ENCODE peak calls at places on chromosomes 13 and 19, in five cellular contexts. One of them, this sample, is unnamed.
A peak's percentile ranks its signal among the peaks of the same experiment; 100 is the strongest.

GRCh38 chr19:940591-941291 is 14.9 kb downstream of the ARID3A start:
- DNase-seq in PC-3: peak; percentile 66
- DNase-seq in DND-41: no peak
- DNase-seq in kidney: peak; percentile 95
- DNase-seq in fibroblast of lung: peak; percentile 91
- DNase-seq in this sample: peak; percentile 77

GRCh38 chr19:44753932-44754742 is 5.6 kb downstream of the BCL3 start:
- DNase-seq in kidney: peak; percentile 99
- DNase-seq in fibroblast of lung: peak; percentile 88
- DNase-seq in PC-3: peak; percentile 74
- DNase-seq in DND-41: peak; percentile 16
- DNase-seq in this sample: peak; percentile 98

GRCh38 chr13:26469602-26470001 is 87.9 kb upstream of the WASF3 start:
- DNase-seq in PC-3: no peak
- DNase-seq in DND-41: no peak
- DNase-seq in fibroblast of lung: no peak
- DNase-seq in kidney: no peak
- DNase-seq in this sample: no peak

GRCh38 chr19:4911786-4912672 is 2.7 kb downstream of the UHRF1 start:
- DNase-seq in kidney: peak; percentile 94
- DNase-seq in PC-3: peak; percentile 99
- DNase-seq in fibroblast of lung: peak; percentile 100
- DNase-seq in DND-41: peak; percentile 65
- DNase-seq in this sample: peak; percentile 70

GRCh38 chr13:74450976-74451375 is 316.8 kb upstream of the KLF12 start:
- DNase-seq in kidney: no peak
- DNase-seq in DND-41: no peak
- DNase-seq in PC-3: no peak
- DNase-seq in fibroblast of lung: peak; percentile 32
- DNase-seq in this sample: no peak

GRCh38 chr19:45342911-45343310 is 2.4 kb downstream of the KLC3 start:
- DNase-seq in PC-3: no peak
- DNase-seq in kidney: no peak
- DNase-seq in fibroblast of lung: no peak
- DNase-seq in DND-41: no peak
- DNase-seq in this sample: no peak

GRCh38 chr13:76289558-76289957 is 596.6 kb downstream of the KCTD12 start:
- DNase-seq in PC-3: no peak
- DNase-seq in fibroblast of lung: peak; percentile 49
- DNase-seq in kidney: no peak
- DNase-seq in DND-41: no peak
- DNase-seq in this sample: no peak

GRCh38 chr13:97975851-97976550 is 22.5 kb downstream of the IPO5 start:
- DNase-seq in fibroblast of lung: peak; percentile 83
- DNase-seq in kidney: peak; percentile 97
- DNase-seq in DND-41: peak; percentile 90
- DNase-seq in PC-3: peak; percentile 89
- DNase-seq in this sample: peak; percentile 90

GRCh38 chr13:113407103-113407530 is 43.2 kb upstream of the GRTP1 start:
- DNase-seq in fibroblast of lung: no peak
- DNase-seq in DND-41: no peak
- DNase-seq in PC-3: no peak
- DNase-seq in kidney: no peak
- DNase-seq in this sample: no peak

GRCh38 chr13:73647417-73647816 is 486.8 kb downstream of the KLF12 start:
- DNase-seq in DND-41: no peak
- DNase-seq in fibroblast of lung: no peak
- DNase-seq in kidney: no peak
- DNase-seq in PC-3: no peak
- DNase-seq in this sample: no peak

GRCh38 chr19:19134687-19135158 is 3.6 kb downstream of the TMEM161A start:
- DNase-seq in fibroblast of lung: no peak
- DNase-seq in PC-3: no peak
- DNase-seq in kidney: no peak
- DNase-seq in DND-41: peak; percentile 30
- DNase-seq in this sample: peak; percentile 34

GRCh38 chr13:34678154-34678553 is 263.9 kb upstream of the NBEA start:
- DNase-seq in DND-41: no peak
- DNase-seq in PC-3: peak; percentile 77
- DNase-seq in fibroblast of lung: peak; percentile 13
- DNase-seq in kidney: no peak
- DNase-seq in this sample: no peak

GRCh38 chr19:8510589-8511115 is 3.3 kb downstream of the ZNF414 start:
- DNase-seq in PC-3: no peak
- DNase-seq in kidney: no peak
- DNase-seq in DND-41: no peak
- DNase-seq in fibroblast of lung: no peak
- DNase-seq in this sample: no peak

GRCh38 chr13:48579167-48579918 is 46.5 kb upstream of the RCBTB2 start:
- DNase-seq in fibroblast of lung: no peak
- DNase-seq in PC-3: no peak
- DNase-seq in DND-41: no peak
- DNase-seq in kidney: no peak
- DNase-seq in this sample: peak; percentile 58

GRCh38 chr19:743168-743687 is 7.7 kb upstream of the MISP start:
- DNase-seq in kidney: peak; percentile 96
- DNase-seq in fibroblast of lung: peak; percentile 19
- DNase-seq in PC-3: no peak
- DNase-seq in DND-41: no peak
- DNase-seq in this sample: peak; percentile 79

GRCh38 chr13:90618133-90618532 is 729.4 kb upstream of the MIR17HG start:
- DNase-seq in DND-41: no peak
- DNase-seq in kidney: no peak
- DNase-seq in PC-3: no peak
- DNase-seq in fibroblast of lung: no peak
- DNase-seq in this sample: no peak

GRCh38 chr13:106038752-106039151 is 496.7 kb downstream of the EFNB2 start:
- DNase-seq in DND-41: no peak
- DNase-seq in PC-3: peak; percentile 63
- DNase-seq in fibroblast of lung: peak; percentile 84
- DNase-seq in kidney: no peak
- DNase-seq in this sample: no peak

GRCh38 chr13:113928701-113929627 is 44.9 kb downstream of the C13orf46 start:
- DNase-seq in PC-3: no peak
- DNase-seq in fibroblast of lung: peak; percentile 90
- DNase-seq in kidney: peak; percentile 78
- DNase-seq in DND-41: no peak
- DNase-seq in this sample: no peak

GRCh38 chr19:35378356-35378755 is 7.5 kb downstream of the GPR42 start:
- DNase-seq in kidney: no peak
- DNase-seq in PC-3: no peak
- DNase-seq in fibroblast of lung: no peak
- DNase-seq in DND-41: no peak
- DNase-seq in this sample: no peak

GRCh38 chr13:99657848-99658265 is 156.6 kb downstream of the TM9SF2 start:
- DNase-seq in DND-41: no peak
- DNase-seq in PC-3: no peak
- DNase-seq in kidney: no peak
- DNase-seq in fibroblast of lung: peak; percentile 51
- DNase-seq in this sample: peak; percentile 18

GRCh38 chr13:98839826-98840769 is 87.6 kb upstream of the SLC15A1 start:
- DNase-seq in kidney: peak; percentile 81
- DNase-seq in PC-3: peak; percentile 68
- DNase-seq in fibroblast of lung: peak; percentile 62
- DNase-seq in DND-41: peak; percentile 49
- DNase-seq in this sample: peak; percentile 49

GRCh38 chr13:75458696-75459422 is 23.1 kb downstream of the TBC1D4 start:
- DNase-seq in PC-3: no peak
- DNase-seq in fibroblast of lung: no peak
- DNase-seq in DND-41: no peak
- DNase-seq in kidney: peak; percentile 85
- DNase-seq in this sample: peak; percentile 64

GRCh38 chr13:97852181-97852874 is 101.1 kb upstream of the IPO5 start:
- DNase-seq in kidney: no peak
- DNase-seq in PC-3: no peak
- DNase-seq in DND-41: no peak
- DNase-seq in fibroblast of lung: no peak
- DNase-seq in this sample: no peak

GRCh38 chr13:90868321-90868920 is 479.1 kb upstream of the MIR17HG start:
- DNase-seq in DND-41: no peak
- DNase-seq in fibroblast of lung: peak; percentile 55
- DNase-seq in PC-3: peak; percentile 49
- DNase-seq in kidney: no peak
- DNase-seq in this sample: peak; percentile 23

GRCh38 chr19:52188822-52189744 is 769 bp upstream of the PPP2R1A start:
- DNase-seq in kidney: peak; percentile 100
- DNase-seq in PC-3: no peak
- DNase-seq in fibroblast of lung: no peak
- DNase-seq in DND-41: no peak
- DNase-seq in this sample: peak; percentile 59

GRCh38 chr13:21234537-21234936 is 58.1 kb downstream of the MRPL57 start:
- DNase-seq in kidney: no peak
- DNase-seq in fibroblast of lung: no peak
- DNase-seq in DND-41: no peak
- DNase-seq in PC-3: peak; percentile 50
- DNase-seq in this sample: no peak

GRCh38 chr13:66102864-66103263 is 1127.3 kb downstream of the PCDH9 start:
- DNase-seq in kidney: no peak
- DNase-seq in DND-41: no peak
- DNase-seq in PC-3: no peak
- DNase-seq in fibroblast of lung: no peak
- DNase-seq in this sample: no peak

GRCh38 chr19:43847246-43847645 is 20.1 kb downstream of the ZNF283 start:
- DNase-seq in PC-3: no peak
- DNase-seq in DND-41: no peak
- DNase-seq in kidney: no peak
- DNase-seq in fibroblast of lung: no peak
- DNase-seq in this sample: no peak

GRCh38 chr13:101085551-101085950 is 330.8 kb downstream of the NALCN start:
- DNase-seq in kidney: no peak
- DNase-seq in DND-41: no peak
- DNase-seq in fibroblast of lung: no peak
- DNase-seq in PC-3: no peak
- DNase-seq in this sample: no peak

DNA sequence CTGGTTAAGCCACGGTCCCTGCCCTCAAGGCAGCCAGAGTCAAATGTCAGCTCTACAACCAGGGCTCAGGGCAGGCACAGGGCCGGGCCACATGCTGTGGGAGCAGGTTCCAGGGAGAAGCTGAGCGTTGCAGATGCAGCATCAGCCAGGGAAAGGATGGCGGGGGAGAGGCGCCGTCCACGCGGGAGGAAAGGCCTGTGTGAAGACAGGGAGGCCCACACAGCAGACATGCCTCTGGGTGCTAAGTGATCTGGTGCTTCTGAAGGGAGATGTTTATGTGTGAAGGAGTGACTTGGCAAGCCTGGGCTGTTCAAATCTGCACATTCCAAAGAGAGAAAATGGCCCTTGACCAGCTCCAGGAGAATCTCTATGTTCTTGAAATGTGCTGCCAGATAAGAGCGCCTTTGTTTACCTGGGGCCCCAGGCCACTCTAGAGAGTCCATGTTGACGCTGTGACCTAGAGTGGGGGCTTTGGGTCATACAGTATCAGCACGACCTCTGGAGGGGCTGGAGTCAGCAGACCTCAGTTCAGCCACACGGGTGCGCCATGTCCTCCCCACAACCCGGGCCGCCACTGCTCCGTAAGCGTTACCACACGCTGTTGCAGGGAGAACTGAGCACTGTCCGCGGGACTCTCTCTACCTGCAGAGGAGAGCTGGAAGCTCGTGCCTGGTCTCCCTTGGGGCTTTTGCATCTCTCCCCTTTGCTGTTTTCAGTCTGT is 15.9 kb upstream of the ATF5 start:
- DNase-seq in fibroblast of lung: no peak
- DNase-seq in kidney: no peak
- DNase-seq in DND-41: no peak
- DNase-seq in PC-3: no peak
- DNase-seq in this sample: no peak
- TF ChIP-seq CTCF in fibroblast of lung: no peak
- TF ChIP-seq CTCF in kidney: no peak
- TF ChIP-seq CTCF in DND-41: peak; percentile 13
- TF ChIP-seq CTCF in PC-3: no peak
- TF ChIP-seq CTCF in this sample: no peak

DNA sequence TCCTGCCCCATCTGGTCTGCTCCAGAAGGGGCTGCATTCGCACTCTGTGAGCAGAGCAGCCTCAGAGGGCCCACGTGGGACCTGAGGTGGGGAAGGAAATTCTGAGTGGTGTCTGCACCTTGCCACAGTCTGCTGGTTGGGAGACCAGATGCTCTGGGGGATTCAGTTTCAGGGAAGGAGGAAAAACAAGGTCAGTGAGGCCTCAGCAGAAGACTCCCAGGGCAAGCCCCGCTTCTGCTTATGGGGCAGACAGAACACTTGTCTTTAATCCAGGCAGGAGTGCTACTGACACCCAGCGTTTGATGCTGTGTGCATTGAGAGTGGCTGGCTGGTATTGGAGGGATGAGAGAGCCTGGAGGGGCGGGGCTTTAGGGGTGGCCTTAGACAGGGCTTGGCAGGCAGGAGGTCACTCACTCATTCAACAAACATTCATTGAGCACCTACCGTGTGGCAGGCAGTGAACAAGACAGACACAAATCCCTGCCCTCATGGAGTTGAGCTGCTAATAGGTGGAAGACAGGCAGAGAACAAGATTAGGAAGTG is 4.9 kb upstream of the CLEC17A start:
- DNase-seq in PC-3: peak; percentile 17
- DNase-seq in kidney: peak; percentile 27
- DNase-seq in DND-41: no peak
- DNase-seq in fibroblast of lung: no peak
- DNase-seq in this sample: no peak
- H3K9ac ChIP-seq in PC-3: no peak overlapping the region
- H3K9ac ChIP-seq in kidney: no peak overlapping the region
- H3K9ac ChIP-seq in DND-41: no peak overlapping the region
- H3K9ac ChIP-seq in fibroblast of lung: no peak overlapping the region
- H3K9ac ChIP-seq in this sample: no peak overlapping the region

GRCh38 chr19:41784337-41785239 is 11.8 kb upstream of the CEACAM3 start:
- DNase-seq in fibroblast of lung: no peak
- DNase-seq in DND-41: no peak
- DNase-seq in PC-3: no peak
- DNase-seq in kidney: no peak
- DNase-seq in this sample: no peak

DNA sequence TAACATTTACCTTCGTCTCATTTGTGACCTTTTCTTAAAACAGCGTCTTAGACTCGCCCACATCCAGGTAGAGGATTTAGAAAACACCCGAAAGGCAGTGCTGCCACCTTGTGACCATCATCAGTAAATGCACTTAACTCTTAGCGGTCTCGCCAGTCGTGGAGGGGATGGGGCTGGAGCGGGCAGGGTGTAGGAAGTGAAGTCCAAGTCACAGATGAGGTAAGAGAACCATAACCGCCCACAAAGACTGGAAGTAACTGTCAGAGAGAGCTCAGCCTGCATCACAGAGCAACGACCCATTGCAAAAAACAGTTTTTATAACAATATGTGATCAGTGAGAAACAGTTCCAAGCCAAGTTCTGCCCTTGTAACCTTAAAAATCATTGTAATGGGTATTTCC is 10.7 kb upstream of the CEACAM3 start:
- DNase-seq in DND-41: peak; percentile 67
- DNase-seq in PC-3: peak; percentile 83
- DNase-seq in fibroblast of lung: peak; percentile 68
- DNase-seq in kidney: no peak
- DNase-seq in this sample: peak; percentile 81
- H3K4me3 ChIP-seq in DND-41: no peak overlapping the region
- H3K4me3 ChIP-seq in PC-3: no peak overlapping the region
- H3K4me3 ChIP-seq in fibroblast of lung: no peak overlapping the region
- H3K4me3 ChIP-seq in kidney: no peak overlapping the region
- H3K4me3 ChIP-seq in this sample: no peak overlapping the region

GRCh38 chr13:51047434-51048165 is 63.5 kb downstream of the C13orf42 start:
- DNase-seq in DND-41: no peak
- DNase-seq in fibroblast of lung: no peak
- DNase-seq in PC-3: no peak
- DNase-seq in kidney: no peak
- DNase-seq in this sample: no peak
- TF ChIP-seq CTCF in DND-41: peak; percentile 34
- TF ChIP-seq CTCF in fibroblast of lung: no peak
- TF ChIP-seq CTCF in PC-3: no peak
- TF ChIP-seq CTCF in kidney: no peak
- TF ChIP-seq CTCF in this sample: no peak

GRCh38 chr19:16337809-16338469 is 13.3 kb downstream of the KLF2 start:
- DNase-seq in fibroblast of lung: no peak
- DNase-seq in PC-3: no peak
- DNase-seq in DND-41: no peak
- DNase-seq in kidney: no peak
- DNase-seq in this sample: no peak
- H3K9ac ChIP-seq in fibroblast of lung: peak overlapping the region; percentile 9
- H3K9ac ChIP-seq in PC-3: no peak overlapping the region
- H3K9ac ChIP-seq in DND-41: no peak overlapping the region
- H3K9ac ChIP-seq in kidney: peak overlapping the region; percentile 12
- H3K9ac ChIP-seq in this sample: no peak overlapping the region